ENCODE peak calls at places on chromosome 6, in nine cellular contexts. E is mucosa of descending colon; P is heart right ventricle; B is ovary; J is effector memory CD4-positive, alpha-beta T cell; V is aorta; X is right atrium auricular region; H is dorsolateral prefrontal cortex; M is AG10803. W is an unnamed sample.

GRCh38 chr6:135291288-135292116 is 110.4 kb downstream of the MYB start:
- DNase-seq in H (no peak), M (peak), J (no peak), B (no peak), P (no peak), V (no peak), X (no peak), E (no peak), W (peak)

GRCh38 chr6:25218346-25218745 is 60.8 kb upstream of the CARMIL1 start:
- DNase-seq in J (no peak), X (no peak), H (no peak), P (no peak), M (no peak), E (no peak), V (no peak), B (no peak), W (no peak)

GRCh38 chr6:148448371-148449010 is 105.9 kb downstream of the SASH1 start:
- DNase-seq in H (no peak), M (no peak), P (no peak), V (no peak), E (no peak), J (no peak), B (no peak), X (no peak), W (no peak)

GRCh38 chr6:54037277-54037779 is 73.9 kb upstream of the MLIP start:
- DNase-seq in E (no peak), P (no peak), B (no peak), H (no peak), V (no peak), J (no peak), M (no peak), X (no peak), W (peak)

GRCh38 chr6:75693534-75693933 is 55.5 kb upstream of the MYO6 start:
- DNase-seq in X (no peak), J (no peak), H (no peak), B (no peak), M (peak), E (no peak), V (no peak), P (no peak), W (no peak)

GRCh38 chr6:28606424-28607391 is 81.0 kb downstream of the GPX5 start:
- DNase-seq in V (no peak), M (peak), B (peak), J (no peak), E (no peak), H (peak), X (no peak), P (no peak), W (peak)

GRCh38 chr6:144744720-144745119 is 459.6 kb downstream of the UTRN start:
- DNase-seq in V (no peak), X (no peak), J (no peak), H (no peak), E (no peak), P (no peak), B (no peak), M (no peak), W (no peak)

GRCh38 chr6:107106165-107106564 is 9.2 kb downstream of the BEND3 start:
- DNase-seq in J (no peak), B (no peak), E (no peak), P (no peak), M (no peak), H (no peak), X (no peak), V (no peak), W (no peak)

GRCh38 chr6:31574106-31575061 is 981 bp upstream of the TNF start:
- DNase-seq in E (no peak), J (no peak), H (no peak), P (no peak), B (no peak), V (no peak), X (no peak), M (no peak), W (no peak)

GRCh38 chr6:33632603-33633039 is 11.5 kb downstream of the ITPR3 start:
- DNase-seq in X (no peak), M (no peak), J (no peak), E (peak), H (no peak), B (peak), V (no peak), P (peak), W (peak)

GRCh38 chr6:128888444-128889175 is 5.7 kb downstream of the LAMA2 start:
- DNase-seq in H (no peak), P (no peak), J (no peak), B (no peak), E (no peak), X (no peak), V (no peak), M (no peak), W (no peak)

GRCh38 chr6:38173909-38174308 is 354.4 kb downstream of the ZFAND3 start:
- DNase-seq in E (no peak), J (no peak), H (no peak), V (no peak), M (no peak), P (no peak), B (no peak), X (no peak), W (no peak)

GRCh38 chr6:126312013-126312665 is 27.8 kb upstream of the CENPW start:
- DNase-seq in J (no peak), H (no peak), M (no peak), X (no peak), P (no peak), V (no peak), B (no peak), E (no peak), W (peak)

GRCh38 chr6:78300885-78301284 is 566.5 kb upstream of the IRAK1BP1 start:
- DNase-seq in E (no peak), B (no peak), P (no peak), V (no peak), X (no peak), H (no peak), J (no peak), M (no peak), W (no peak)

GRCh38 chr6:47669684-47670515 is 28.5 kb upstream of the ADGRF4 start:
- DNase-seq in V (no peak), H (no peak), M (peak), X (no peak), P (no peak), E (no peak), B (no peak), J (no peak), W (peak)

GRCh38 chr6:96651816-96652215 is 88.9 kb downstream of the FHL5 start:
- DNase-seq in E (no peak), J (no peak), M (no peak), P (no peak), H (no peak), B (no peak), X (no peak), V (no peak), W (no peak)

GRCh38 chr6:98871821-98872220 is 37.4 kb downstream of the POU3F2 start:
- DNase-seq in V (no peak), X (no peak), J (no peak), E (no peak), H (no peak), M (no peak), B (no peak), P (no peak), W (no peak)

GRCh38 chr6:49541210-49541724 is 9.2 kb upstream of the C6orf141 start:
- DNase-seq in M (peak), V (no peak), P (no peak), B (no peak), X (no peak), E (no peak), J (no peak), H (no peak), W (no peak)

GRCh38 chr6:34736838-34737237 is 20.5 kb upstream of the SNRPC start:
- DNase-seq in B (no peak), J (no peak), E (no peak), H (no peak), V (no peak), P (no peak), M (no peak), X (no peak), W (no peak)

GRCh38 chr6:90458353-90459224 is 128.3 kb downstream of the MAP3K7 start:
- DNase-seq in E (no peak), B (no peak), H (no peak), J (peak), V (no peak), M (no peak), P (no peak), X (no peak), W (no peak)

GRCh38 chr6:157533397-157533814 is 152.4 kb downstream of the ZDHHC14 start:
- DNase-seq in P (no peak), B (no peak), M (no peak), X (no peak), J (no peak), E (no peak), H (no peak), V (no peak), W (no peak)

GRCh38 chr6:144578385-144579350 is 293.5 kb downstream of the UTRN start:
- DNase-seq in V (no peak), H (no peak), E (no peak), P (no peak), B (no peak), J (no peak), M (peak), X (no peak), W (no peak)

GRCh38 chr6:144349690-144350132 is 64.6 kb downstream of the UTRN start:
- DNase-seq in X (no peak), P (no peak), J (no peak), V (no peak), E (no peak), H (no peak), M (peak), B (no peak), W (no peak)

GRCh38 chr6:26532699-26533523 is 5.3 kb upstream of the HMGN4 start:
- DNase-seq in H (peak), J (peak), V (peak), X (peak), P (peak), M (peak), E (peak), B (peak), W (peak)

GRCh38 chr6:36266913-36267644 is 2.8 kb upstream of the PNPLA1 start:
- DNase-seq in E (no peak), B (no peak), V (no peak), J (no peak), P (no peak), M (no peak), X (no peak), H (no peak), W (no peak)

GRCh38 chr6:41047745-41048742 is 5.0 kb upstream of the APOBEC2 start:
- DNase-seq in B (no peak), P (no peak), X (no peak), H (no peak), J (no peak), M (no peak), E (no peak), V (no peak), W (no peak)

GRCh38 chr6:122178988-122179387 is 220.5 kb upstream of the HSF2 start:
- DNase-seq in V (no peak), P (no peak), E (no peak), B (no peak), X (no peak), J (no peak), H (no peak), M (no peak), W (no peak)

GRCh38 chr6:154548130-154548830 is 37.8 kb upstream of the CNKSR3 start:
- DNase-seq in P (peak), H (no peak), M (peak), X (no peak), E (no peak), V (no peak), B (peak), J (no peak), W (no peak)

GRCh38 chr6:126228001-126228791 is 111.7 kb upstream of the CENPW start:
- DNase-seq in X (no peak), H (no peak), V (no peak), B (no peak), J (no peak), M (no peak), E (no peak), P (no peak), W (no peak)

GRCh38 chr6:56713285-56713684 is 70.6 kb upstream of the DST start:
- DNase-seq in X (peak), V (peak), B (no peak), P (no peak), M (peak), E (no peak), H (no peak), J (no peak), W (peak)

GRCh38 chr6:159943101-159943632 is 25.7 kb upstream of the IGF2R start:
- DNase-seq in B (no peak), E (no peak), H (no peak), P (no peak), X (peak), M (peak), V (no peak), J (no peak), W (no peak)

GRCh38 chr6:3987576-3987975 is 91.4 kb downstream of the FAM217A start:
- DNase-seq in J (no peak), X (no peak), P (no peak), E (no peak), B (no peak), M (no peak), H (no peak), V (no peak), W (no peak)

GRCh38 chr6:2688416-2689064 is 62.2 kb downstream of the MYLK4 start:
- DNase-seq in V (no peak), B (no peak), P (no peak), J (no peak), X (no peak), M (peak), H (no peak), E (no peak), W (no peak)

GRCh38 chr6:134491473-134491872 is 173.6 kb upstream of the SGK1 start:
- DNase-seq in V (no peak), J (no peak), H (no peak), E (no peak), P (no peak), X (no peak), M (no peak), B (no peak), W (no peak)

GRCh38 chr6:3414704-3415453 is 42.0 kb downstream of the SLC22A23 start:
- DNase-seq in E (no peak), B (no peak), J (no peak), X (no peak), V (no peak), P (no peak), H (no peak), M (no peak), W (peak)

GRCh38 chr6:109686566-109686965 is 4.4 kb downstream of the AK9 start:
- DNase-seq in J (no peak), M (no peak), H (no peak), X (no peak), E (no peak), V (no peak), P (no peak), B (no peak), W (no peak)

GRCh38 chr6:3438190-3439167 is 18.4 kb downstream of the SLC22A23 start:
- DNase-seq in B (no peak), M (peak), E (peak), J (no peak), H (no peak), P (no peak), X (no peak), V (no peak), W (no peak)

GRCh38 chr6:712805-713204 is 19.9 kb upstream of the EXOC2 start:
- DNase-seq in H (no peak), X (no peak), M (no peak), B (no peak), P (no peak), E (no peak), J (no peak), V (no peak), W (no peak)

GRCh38 chr6:710601-711571 is 17.9 kb upstream of the EXOC2 start:
- DNase-seq in E (peak), P (peak), M (peak), V (peak), H (peak), J (peak), X (no peak), B (peak), W (peak)

GRCh38 chr6:714100-714499 is 21.2 kb upstream of the EXOC2 start:
- DNase-seq in B (no peak), E (no peak), J (no peak), X (no peak), H (no peak), V (no peak), M (no peak), P (no peak), W (no peak)

GRCh38 chr6:713351-713750 is 20.4 kb upstream of the EXOC2 start:
- DNase-seq in X (no peak), E (no peak), V (no peak), J (no peak), B (no peak), P (no peak), M (peak), H (no peak), W (no peak)

DNA sequence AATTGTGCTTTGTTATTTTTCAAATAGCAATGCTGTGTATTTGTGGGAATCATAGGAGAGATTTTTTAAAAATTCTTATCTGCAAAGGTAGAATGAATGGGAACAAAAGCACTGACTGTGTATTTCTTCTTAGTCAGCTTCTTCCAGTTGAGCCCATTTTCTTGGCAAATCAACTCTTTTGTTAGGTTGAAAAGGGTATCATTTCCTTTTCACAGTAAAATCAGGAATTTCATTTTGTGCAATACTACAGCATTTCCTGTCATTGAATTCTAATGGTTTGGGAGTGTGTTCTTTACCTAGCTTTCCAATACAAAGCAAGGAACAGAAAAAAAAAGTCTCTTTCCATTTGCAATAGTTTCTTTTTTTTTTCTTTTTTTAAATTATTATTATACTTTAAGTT is 19.0 kb upstream of the EXOC2 start:
- DNase-seq in P (no peak), H (no peak), E (no peak), X (no peak), V (no peak), M (no peak), J (no peak), B (no peak), W (no peak)
- H3K4me3 ChIP-seq in P (peak), H (peak), E (no peak), X (no peak), V (no peak), M (no peak), J (no peak), B (no peak), W (no peak)

GRCh38 chr6:169812257-169812644 is 60.8 kb downstream of the ERMARD start:
- DNase-seq in M (no peak), E (no peak), X (no peak), J (no peak), B (no peak), H (no peak), P (no peak), V (no peak), W (no peak)
- H3K4me3 ChIP-seq in M (no peak), E (no peak), X (no peak), J (no peak), B (no peak), H (no peak), P (no peak), V (no peak), W (no peak)

DNA sequence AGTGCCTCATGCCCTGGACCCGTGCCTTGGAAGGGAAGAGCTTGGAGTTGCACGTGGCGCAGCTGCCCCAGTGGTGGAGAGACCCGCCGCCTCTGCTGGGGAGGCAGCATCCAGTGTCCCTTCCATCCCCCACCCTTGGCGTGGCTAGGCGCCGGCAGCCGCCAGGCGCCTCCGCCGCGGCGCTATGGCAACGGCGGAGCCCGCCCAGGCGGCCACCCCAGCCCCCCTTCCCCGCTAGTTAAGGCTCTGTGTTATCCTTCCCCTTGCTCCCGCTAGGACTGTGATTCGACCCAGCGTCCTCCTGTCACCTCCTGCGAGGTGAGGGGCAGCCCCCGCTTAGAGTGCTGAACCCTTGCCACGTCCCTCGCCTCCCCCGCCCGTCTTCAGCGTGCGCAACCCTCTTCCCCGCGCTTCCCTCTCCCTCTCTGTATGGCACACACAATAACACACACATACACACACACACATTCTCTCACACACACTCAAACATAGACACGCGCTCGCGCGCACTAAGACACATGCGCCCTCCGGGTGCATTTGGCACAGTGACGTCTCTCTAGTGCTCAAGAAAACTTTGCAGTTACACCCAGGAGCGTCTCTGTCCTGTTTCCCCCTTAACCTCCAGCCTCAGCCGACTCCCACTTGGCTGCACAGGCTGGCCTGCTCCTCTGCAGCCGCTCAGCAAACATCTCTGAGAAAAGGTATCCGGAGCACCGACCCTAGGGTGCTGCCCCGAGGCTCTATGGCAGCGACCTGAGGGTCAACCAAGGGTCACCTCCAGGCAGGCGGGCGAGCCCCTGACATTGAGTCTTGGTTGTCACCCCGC is 8.5 kb downstream of the GRIK2 start:
- DNase-seq in H (peak), B (peak), J (no peak), V (no peak), X (no peak), M (peak), P (peak), E (no peak), W (no peak)
- H3K4me3 ChIP-seq in H (peak), B (no peak), J (no peak), V (no peak), X (peak), M (peak), P (peak), E (no peak), W (no peak)

GRCh38 chr6:12279322-12280098 is 10.7 kb upstream of the EDN1 start:
- DNase-seq in P (no peak), B (no peak), M (no peak), J (no peak), H (no peak), V (no peak), X (no peak), E (no peak), W (no peak)
- H3K4me3 ChIP-seq in P (no peak), B (no peak), M (no peak), J (no peak), H (no peak), V (no peak), X (no peak), E (no peak), W (no peak)

DNA sequence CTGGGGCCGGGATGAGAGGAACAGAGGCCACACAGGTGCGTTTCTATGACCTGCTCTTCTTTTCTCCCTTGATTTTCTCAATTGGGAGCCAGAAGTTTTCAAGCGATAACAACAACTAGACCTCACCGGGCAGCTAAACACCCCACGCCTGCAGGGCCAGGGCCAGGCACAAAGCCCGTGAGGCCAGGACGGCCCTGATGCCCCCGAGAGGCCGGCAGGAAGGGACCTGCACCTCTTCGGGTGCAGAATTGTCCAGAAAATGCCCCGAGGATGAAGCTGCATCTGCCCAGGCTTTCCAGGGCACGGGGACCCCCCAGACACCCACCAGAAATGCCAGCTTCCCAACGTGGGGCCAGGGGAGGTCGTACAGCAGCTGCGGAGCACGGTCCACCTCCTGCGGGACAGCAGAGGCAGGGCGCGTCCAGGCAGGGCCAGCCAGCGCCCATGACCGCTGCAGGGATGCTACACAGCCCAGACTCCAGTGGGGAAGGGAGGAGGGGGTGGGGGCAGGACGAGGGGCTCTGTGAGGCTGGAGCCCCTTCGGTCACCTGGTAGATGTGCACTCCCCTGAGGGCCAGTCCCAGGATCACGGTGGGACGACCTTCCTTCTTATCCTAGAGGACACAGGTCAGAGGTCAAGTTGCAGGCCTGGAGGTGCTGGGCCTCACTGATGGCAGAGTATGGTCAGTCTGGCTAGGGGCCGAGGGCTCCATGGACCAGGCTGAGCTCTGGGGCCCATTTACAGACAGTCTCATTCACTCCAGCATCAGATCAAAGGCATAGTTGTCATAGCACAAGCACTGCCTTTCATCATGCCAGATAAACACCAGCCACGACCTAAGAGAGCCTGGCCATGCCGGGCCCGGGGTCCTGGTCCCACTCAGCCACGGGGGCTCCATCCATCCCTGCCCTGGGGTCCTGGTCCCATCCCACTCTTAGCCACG is 16.4 kb downstream of the FRMD1 start:
- DNase-seq in H (no peak), P (no peak), X (no peak), E (no peak), M (no peak), J (no peak), B (no peak), V (no peak), W (no peak)
- H3K4me3 ChIP-seq in H (no peak), P (no peak), X (no peak), E (no peak), M (no peak), J (no peak), B (no peak), V (no peak), W (no peak)